ENCODE peak calls at places on chromosomes 7 and 10, in ten cellular contexts. E is aorta; X is brain pericyte; O is immature natural killer cell; K is upper lobe of right lung; B is activated CD4-positive, alpha-beta T cell treated with anti-CD3 and anti-CD28 coated beads, Interleukin-2, amount 10 ng/mL, durations not matched to agents 7 days and 5 days; F is activated naive CD8-positive, alpha-beta T cell treated with anti-CD3 and anti-CD28 coated beads, Interleukin-2, amount 50 U/mL, for 24 hours; T is NCI-H69; D is upper lobe of left lung; S is RCC 7860. N is an unnamed sample.

GRCh38 chr7:46932656-46933424 is 649.1 kb downstream of the TNS3 start:
- DNase-seq in E (no peak), X (peak; percentile 56), O (no peak), K (no peak), B (no peak), F (no peak), T (no peak), D (peak; percentile 24), S (peak; percentile 69), N (peak; percentile 99)

GRCh38 chr7:137755438-137755837 is 91.3 kb downstream of the DGKI start:
- DNase-seq in E (no peak), X (no peak), O (no peak), K (no peak), B (no peak), F (no peak), T (no peak), D (no peak), S (no peak), N (no peak)

GRCh38 chr10:69826789-69827532 is 25.3 kb downstream of the COL13A1 start:
- DNase-seq in E (no peak), X (no peak), O (no peak), K (no peak), B (no peak), F (no peak), T (no peak), D (no peak), S (no peak), N (no peak)

GRCh38 chr10:33569693-33570092 is 235.2 kb upstream of the NRP1 start:
- DNase-seq in E (no peak), X (no peak), O (no peak), K (no peak), B (no peak), F (no peak), T (no peak), D (no peak), S (no peak), N (no peak)

GRCh38 chr10:59177031-59177861 is 803 bp downstream of the PHYHIPL start:
- DNase-seq in E (peak; percentile 29), X (peak; percentile 51), O (no peak), K (no peak), B (no peak), F (no peak), T (peak; percentile 89), D (no peak), S (peak; percentile 34), N (peak; percentile 13)

GRCh38 chr10:42880255-42880620 is 97.6 kb downstream of the BMS1 start:
- DNase-seq in E (no peak), X (no peak), O (no peak), K (no peak), B (no peak), F (no peak), T (no peak), D (peak; percentile 14), S (no peak), N (no peak)

GRCh38 chr10:112906945-112907344 is 43.1 kb upstream of the TCF7L2 start:
- DNase-seq in E (no peak), X (no peak), O (no peak), K (no peak), B (no peak), F (no peak), T (no peak), D (no peak), S (no peak), N (no peak)

GRCh38 chr7:102432476-102433318 is 678 bp upstream of the ORAI2 start:
- DNase-seq in E (no peak), X (no peak), O (no peak), K (no peak), B (peak; percentile 17), F (no peak), T (peak; percentile 74), D (no peak), S (no peak), N (no peak)

GRCh38 chr10:129047585-129047984 is 419.5 kb upstream of the MGMT start:
- DNase-seq in E (no peak), X (no peak), O (no peak), K (no peak), B (no peak), F (no peak), T (no peak), D (no peak), S (no peak), N (no peak)

GRCh38 chr7:153943428-153944370 is 108.5 kb upstream of the DPP6 start:
- DNase-seq in E (no peak), X (no peak), O (no peak), K (no peak), B (no peak), F (no peak), T (peak; percentile 85), D (no peak), S (no peak), N (no peak)

GRCh38 chr10:110701618-110701971 is 57.5 kb downstream of the RBM20 start:
- DNase-seq in E (no peak), X (no peak), O (no peak), K (no peak), B (no peak), F (no peak), T (no peak), D (no peak), S (no peak), N (no peak)

GRCh38 chr10:105149371-105149871 is 508.3 kb downstream of the SORCS3 start:
- DNase-seq in E (no peak), X (no peak), O (no peak), K (no peak), B (no peak), F (no peak), T (no peak), D (no peak), S (peak; percentile 91), N (peak; percentile 17)

GRCh38 chr7:108049962-108050361 is 47.0 kb upstream of the LAMB1 start:
- DNase-seq in E (no peak), X (no peak), O (no peak), K (no peak), B (peak; percentile 40), F (no peak), T (peak; percentile 27), D (no peak), S (no peak), N (no peak)

GRCh38 chr10:131230166-131230565 is 81.4 kb downstream of the TCERG1L start:
- DNase-seq in E (peak; percentile 21), X (no peak), O (no peak), K (no peak), B (no peak), F (no peak), T (no peak), D (no peak), S (no peak), N (no peak)

GRCh38 chr7:24441331-24442059 is 131.8 kb upstream of the PALS2 start:
- DNase-seq in E (no peak), X (no peak), O (peak; percentile 40), K (no peak), B (no peak), F (no peak), T (no peak), D (no peak), S (no peak), N (no peak)

GRCh38 chr10:84269773-84270172 is 24.9 kb downstream of the RGR start:
- DNase-seq in E (no peak), X (no peak), O (no peak), K (no peak), B (no peak), F (no peak), T (no peak), D (no peak), S (peak; percentile 88), N (peak; percentile 72)

GRCh38 chr10:114285961-114286441 is 46.9 kb downstream of the VWA2 start:
- DNase-seq in E (no peak), X (no peak), O (no peak), K (peak; percentile 63), B (no peak), F (no peak), T (no peak), D (no peak), S (no peak), N (no peak)

GRCh38 chr10:26881600-26882331 is 21.0 kb upstream of the ABI1 start:
- DNase-seq in E (no peak), X (no peak), O (peak; percentile 47), K (no peak), B (peak; percentile 41), F (no peak), T (peak; percentile 68), D (no peak), S (peak; percentile 48), N (peak; percentile 38)

GRCh38 chr10:21160116-21160515 is 263.0 kb upstream of the NEBL start:
- DNase-seq in E (no peak), X (no peak), O (no peak), K (peak; percentile 69), B (no peak), F (no peak), T (peak; percentile 89), D (peak; percentile 69), S (no peak), N (no peak)

GRCh38 chr7:86485842-86486241 is 157.9 kb upstream of the GRM3 start:
- DNase-seq in E (no peak), X (no peak), O (no peak), K (no peak), B (no peak), F (no peak), T (no peak), D (no peak), S (no peak), N (no peak)

GRCh38 chr10:1230592-1231275 is 174.5 kb downstream of the WDR37 start:
- DNase-seq in E (no peak), X (no peak), O (no peak), K (no peak), B (no peak), F (no peak), T (no peak), D (no peak), S (no peak), N (no peak)

GRCh38 chr7:44148961-44149550 is 7.9 kb upstream of the MYL7 start:
- DNase-seq in E (no peak), X (no peak), O (no peak), K (no peak), B (no peak), F (no peak), T (no peak), D (no peak), S (no peak), N (no peak)

GRCh38 chr7:102236592-102237287 is 49.9 kb upstream of the SH2B2 start:
- DNase-seq in E (peak; percentile 61), X (peak; percentile 77), O (peak; percentile 12), K (no peak), B (peak; percentile 57), F (peak; percentile 53), T (peak; percentile 72), D (peak; percentile 28), S (peak; percentile 56), N (no peak)

GRCh38 chr10:79089579-79090110 is 20.9 kb downstream of the ZMIZ1 start:
- DNase-seq in E (no peak), X (no peak), O (no peak), K (no peak), B (no peak), F (no peak), T (peak; percentile 38), D (no peak), S (no peak), N (no peak)

GRCh38 chr10:18144928-18145327 is 4.7 kb downstream of the CACNB2 start:
- DNase-seq in E (no peak), X (no peak), O (no peak), K (no peak), B (no peak), F (no peak), T (no peak), D (no peak), S (no peak), N (no peak)

GRCh38 chr7:56115852-56116538 is at the start of gene NUPR2:
- DNase-seq in E (no peak), X (no peak), O (no peak), K (no peak), B (no peak), F (no peak), T (peak; percentile 23), D (peak; percentile 25), S (no peak), N (no peak)

GRCh38 chr10:86711957-86712708 is 43.8 kb downstream of the LDB3 start:
- DNase-seq in E (peak; percentile 67), X (no peak), O (no peak), K (peak; percentile 76), B (peak; percentile 14), F (no peak), T (no peak), D (peak; percentile 49), S (no peak), N (no peak)

GRCh38 chr7:107666804-107667203 is 6.2 kb downstream of the SLC26A4 start:
- DNase-seq in E (no peak), X (no peak), O (no peak), K (no peak), B (no peak), F (no peak), T (no peak), D (no peak), S (no peak), N (no peak)

N was measured in AG09309.